ENCODE peak calls at places on chromosome 2, in seven cellular contexts. B is lower lobe of right lung, I is heart left ventricle, K is cardiac muscle cell, O is right cardiac atrium, X is A549, V is body of pancreas. J is an unnamed sample.

GRCh38 chr2:29012211-29012681 is 31.1 kb downstream of the TOGARAM2 start:
- DNase-seq in K (peak), O (peak), V (peak), X (no peak), B (peak), I (peak), J (no peak)

GRCh38 chr2:60520477-60520876 is 33.0 kb downstream of the BCL11A start:
- DNase-seq in X (no peak), K (no peak), I (no peak), O (no peak), B (no peak), V (no peak), J (no peak)

GRCh38 chr2:3692375-3692774 is 11.0 kb upstream of the DCDC2C start:
- DNase-seq in K (peak), X (peak), V (no peak), O (no peak), B (no peak), I (no peak), J (peak)

GRCh38 chr2:138777996-138778395 is 2.2 kb downstream of the NXPH2 start:
- DNase-seq in X (peak), O (no peak), K (peak), B (no peak), V (no peak), I (no peak), J (no peak)

GRCh38 chr2:11836647-11837219 is 90.3 kb downstream of the LPIN1 start:
- DNase-seq in X (no peak), K (no peak), O (no peak), I (no peak), B (no peak), V (no peak), J (no peak)

GRCh38 chr2:200378652-200379290 is 72.3 kb downstream of the SPATS2L start:
- DNase-seq in K (no peak), V (no peak), O (no peak), X (no peak), B (no peak), I (no peak), J (no peak)

GRCh38 chr2:219968685-219969345 is 341.4 kb downstream of the SLC4A3 start:
- DNase-seq in X (peak), V (no peak), O (no peak), K (no peak), B (no peak), I (no peak), J (no peak)

GRCh38 chr2:29314816-29315571 is 199.8 kb downstream of the CLIP4 start:
- DNase-seq in I (no peak), K (peak), O (peak), V (no peak), B (peak), X (no peak), J (peak)

GRCh38 chr2:31526946-31527345 is 53.8 kb downstream of the SRD5A2 start:
- DNase-seq in B (no peak), V (no peak), K (no peak), I (no peak), O (no peak), X (no peak), J (no peak)

GRCh38 chr2:234879671-234880455 is 72.0 kb upstream of the SH3BP4 start:
- DNase-seq in V (no peak), X (peak), B (no peak), O (no peak), K (no peak), I (no peak), J (no peak)

GRCh38 chr2:46858697-46859080 is 56.9 kb downstream of the MCFD2 start:
- DNase-seq in B (no peak), X (no peak), O (no peak), V (no peak), I (no peak), K (no peak), J (no peak)

GRCh38 chr2:239753537-239753936 is 271.6 kb downstream of the NDUFA10 start:
- DNase-seq in I (no peak), B (no peak), V (no peak), K (no peak), O (peak), X (no peak), J (no peak)

GRCh38 chr2:234483568-234484251 is 13.2 kb downstream of the ARL4C start:
- DNase-seq in I (no peak), K (no peak), O (peak), V (no peak), X (peak), B (peak), J (peak)

GRCh38 chr2:99374747-99375146 is 37.6 kb downstream of the EIF5B start:
- DNase-seq in B (no peak), I (no peak), K (no peak), V (no peak), X (no peak), O (no peak), J (no peak)

GRCh38 chr2:207231106-207231860 is 65.5 kb upstream of the KLF7 start:
- DNase-seq in V (no peak), K (no peak), I (no peak), O (no peak), B (no peak), X (no peak), J (no peak)

GRCh38 chr2:36561223-36561944 is 36.6 kb downstream of the FEZ2 start:
- DNase-seq in K (no peak), I (peak), V (no peak), B (no peak), X (peak), O (no peak), J (no peak)

GRCh38 chr2:186559848-186560247 is 30.0 kb upstream of the ITGAV start:
- DNase-seq in O (no peak), B (no peak), I (no peak), V (no peak), X (no peak), K (no peak), J (no peak)

GRCh38 chr2:173130521-173131467 is 55.1 kb downstream of the MAP3K20 start:
- DNase-seq in B (no peak), V (no peak), K (no peak), X (no peak), O (no peak), I (no peak), J (no peak)

GRCh38 chr2:166494140-166494544 is at the start of gene SCN7A:
- DNase-seq in I (peak), B (peak), K (peak), X (no peak), V (peak), O (peak), J (no peak)

GRCh38 chr2:9539530-9539929 is 16.1 kb downstream of the ADAM17 start:
- DNase-seq in B (no peak), K (no peak), I (no peak), O (no peak), X (no peak), V (no peak), J (no peak)

GRCh38 chr2:162056796-162057399 is 17.1 kb downstream of the DPP4 start:
- DNase-seq in X (no peak), O (no peak), K (no peak), B (no peak), I (no peak), V (no peak), J (no peak)

GRCh38 chr2:17646096-17646554 is 105.6 kb downstream of the VSNL1 start:
- DNase-seq in K (peak), I (peak), O (no peak), B (no peak), X (peak), V (peak), J (peak)

GRCh38 chr2:28678944-28679343 is 72.7 kb upstream of the PPP1CB start:
- DNase-seq in O (no peak), V (no peak), X (no peak), K (no peak), I (no peak), B (no peak), J (no peak)

GRCh38 chr2:173865976-173866857 is 99.0 kb downstream of the SP3 start:
- DNase-seq in O (no peak), I (no peak), K (peak), V (no peak), X (no peak), B (no peak), J (no peak)

GRCh38 chr2:206084870-206085741 is 868 bp downstream of the INO80D start:
- DNase-seq in I (peak), X (peak), V (peak), K (peak), O (peak), B (peak), J (no peak)

GRCh38 chr2:46118656-46119338 is 178.4 kb upstream of the EPAS1 start:
- DNase-seq in I (peak), V (no peak), O (peak), X (no peak), B (no peak), K (no peak), J (no peak)

GRCh38 chr2:23630111-23630480 is 245.1 kb downstream of the KLHL29 start:
- DNase-seq in O (no peak), B (peak), I (no peak), V (no peak), X (no peak), K (no peak), J (no peak)

GRCh38 chr2:30306522-30306921 is 75.2 kb downstream of the LBH start:
- DNase-seq in I (no peak), V (no peak), X (no peak), B (no peak), K (no peak), O (no peak), J (no peak)

GRCh38 chr2:219116776-219117646 is 43.6 kb downstream of the NHEJ1 start:
- DNase-seq in O (no peak), B (no peak), K (no peak), V (peak), X (no peak), I (no peak), J (no peak)

GRCh38 chr2:19158899-19159298 is 199.5 kb downstream of the OSR1 start:
- DNase-seq in I (no peak), V (no peak), X (no peak), B (no peak), O (no peak), K (no peak), J (no peak)

GRCh38 chr2:182148344-182148743 is 162.7 kb downstream of the PPP1R1C start:
- DNase-seq in K (no peak), V (no peak), X (no peak), B (no peak), O (no peak), I (no peak), J (no peak)

GRCh38 chr2:65818873-65819451 is 386.6 kb upstream of the SPRED2 start:
- DNase-seq in O (no peak), B (no peak), V (no peak), K (peak), I (no peak), X (no peak), J (no peak)

GRCh38 chr2:65820454-65820853 is 388.1 kb upstream of the SPRED2 start:
- DNase-seq in X (no peak), V (no peak), K (no peak), O (no peak), B (no peak), I (no peak), J (no peak)

GRCh38 chr2:65823511-65823910 is 391.1 kb upstream of the SPRED2 start:
- DNase-seq in I (no peak), B (no peak), V (no peak), O (no peak), K (no peak), X (no peak), J (no peak)

GRCh38 chr2:65819963-65820362 is 387.6 kb upstream of the SPRED2 start:
- DNase-seq in I (no peak), V (no peak), K (no peak), B (no peak), X (no peak), O (no peak), J (no peak)
- H3K4me3 ChIP-seq in I (no peak), V (no peak), K (no peak), B (no peak), X (no peak), O (no peak), J (no peak)

DNA sequence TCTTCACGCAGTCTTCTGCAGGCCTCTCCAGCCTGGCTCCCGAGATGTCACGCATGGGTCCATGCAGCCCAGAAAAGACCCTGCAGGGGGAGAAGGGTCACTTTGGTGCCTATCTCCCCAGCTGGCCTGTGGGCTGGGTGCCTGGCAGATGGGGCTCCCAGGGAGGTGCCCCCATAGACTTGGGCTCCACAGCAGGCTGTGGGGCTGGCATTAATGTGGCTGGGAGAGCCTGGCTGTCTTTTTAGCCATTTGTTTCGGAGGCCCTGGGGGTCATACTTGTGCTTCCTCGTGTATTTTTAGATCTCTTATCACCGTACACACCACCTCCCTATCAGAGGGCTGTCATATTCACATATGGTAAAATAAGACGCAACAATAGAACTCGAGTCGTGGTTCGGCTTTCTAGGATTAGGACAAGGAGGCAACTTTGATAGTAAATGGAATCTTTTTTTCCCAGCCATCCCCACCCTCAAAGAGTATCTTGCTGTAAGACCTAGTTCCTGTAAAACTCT is 74.5 kb downstream of the LRRFIP1 start:
- DNase-seq in K (no peak), B (no peak), O (no peak), X (no peak), V (no peak), I (no peak), J (no peak)
- H3K4me3 ChIP-seq in K (peak), B (peak), O (no peak), X (no peak), V (no peak), I (no peak), J (no peak)

DNA sequence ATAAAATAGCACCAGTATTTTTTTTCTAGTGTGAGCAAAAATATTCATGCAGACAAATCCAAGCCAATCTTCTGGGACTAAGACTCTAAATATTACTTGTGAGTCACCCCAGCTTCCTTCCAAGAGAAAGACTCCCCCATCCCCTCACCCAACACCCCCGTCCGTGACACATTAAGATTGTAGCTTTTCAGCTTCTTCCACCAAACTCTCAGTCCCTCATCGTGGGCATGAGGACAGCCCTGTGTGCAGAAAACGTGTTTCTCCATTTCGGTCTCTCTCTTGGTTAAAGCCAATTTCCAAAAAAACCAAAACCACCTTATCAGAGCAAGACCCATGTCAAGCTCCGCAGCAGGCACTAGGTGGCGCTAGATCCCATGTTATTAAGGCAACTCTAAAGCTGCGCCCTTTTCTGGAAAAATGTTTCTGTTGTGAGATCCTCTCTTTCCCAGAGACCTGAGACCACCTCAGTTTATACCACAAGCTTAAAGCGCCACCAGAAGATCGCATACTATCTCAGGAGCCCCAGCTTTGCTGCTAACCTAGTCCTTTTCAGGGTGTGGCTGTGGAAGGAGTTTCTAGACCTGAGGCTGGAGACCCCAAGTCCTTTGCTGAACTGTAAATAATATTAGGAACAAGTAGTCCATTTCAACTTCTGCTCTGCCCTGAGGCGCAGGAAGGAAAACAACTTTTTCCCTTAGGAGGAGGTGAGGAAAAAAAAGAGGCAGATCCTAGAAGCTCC is 123.1 kb upstream of the LGALSL start:
- DNase-seq in O (peak), X (peak), K (peak), V (peak), B (peak), I (peak), J (peak)
- H3K4me3 ChIP-seq in O (peak), X (no peak), K (no peak), V (no peak), B (peak), I (no peak), J (no peak)

DNA sequence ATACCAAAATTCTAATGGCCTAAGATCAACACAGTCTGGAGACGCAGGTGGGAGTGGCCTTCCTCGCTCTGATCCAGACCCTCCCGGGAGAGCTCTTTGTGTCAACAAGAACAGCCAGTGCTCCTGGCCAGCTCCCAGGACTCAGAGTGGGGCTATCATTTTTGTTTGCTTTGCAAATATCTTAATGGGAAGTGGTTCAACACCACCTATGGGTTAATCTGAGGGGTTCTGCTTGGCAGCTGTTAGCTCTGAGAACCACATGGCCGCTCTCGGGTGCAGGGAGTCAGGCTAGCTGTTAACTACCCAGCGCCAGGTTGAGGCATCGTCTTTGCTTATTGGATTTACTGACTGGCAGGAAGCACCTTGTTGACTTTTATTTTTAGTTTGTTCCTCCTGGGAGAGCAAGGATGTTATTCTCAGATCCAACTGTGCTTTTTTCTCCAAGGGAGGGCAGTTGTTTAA is 184.8 kb upstream of the SP5 start:
- DNase-seq in B (peak), X (peak), K (peak), I (peak), V (peak), O (peak), J (no peak)
- H3K4me3 ChIP-seq in B (peak), X (no peak), K (no peak), I (no peak), V (no peak), O (no peak), J (no peak)

GRCh38 chr2:238524584-238524983 is 97.9 kb downstream of the ASB1 start:
- DNase-seq in I (no peak), K (no peak), V (no peak), X (no peak), B (no peak), O (no peak), J (no peak)

GRCh38 chr2:238528953-238529781 is 102.4 kb downstream of the ASB1 start:
- DNase-seq in K (no peak), B (no peak), I (no peak), O (no peak), X (peak), V (peak), J (no peak)

GRCh38 chr2:238525990-238526389 is 99.3 kb downstream of the ASB1 start:
- DNase-seq in I (no peak), V (no peak), O (no peak), B (no peak), K (no peak), X (no peak), J (no peak)

GRCh38 chr2:238523158-238524110 is 96.7 kb downstream of the ASB1 start:
- DNase-seq in K (no peak), B (no peak), V (no peak), O (no peak), I (no peak), X (no peak), J (no peak)

GRCh38 chr2:238527565-238527964 is 100.8 kb downstream of the ASB1 start:
- DNase-seq in B (no peak), K (no peak), V (no peak), X (peak), I (no peak), O (no peak), J (no peak)
- H3K4me3 ChIP-seq in B (no peak), K (no peak), V (no peak), X (no peak), I (no peak), O (no peak), J (no peak)

DNA sequence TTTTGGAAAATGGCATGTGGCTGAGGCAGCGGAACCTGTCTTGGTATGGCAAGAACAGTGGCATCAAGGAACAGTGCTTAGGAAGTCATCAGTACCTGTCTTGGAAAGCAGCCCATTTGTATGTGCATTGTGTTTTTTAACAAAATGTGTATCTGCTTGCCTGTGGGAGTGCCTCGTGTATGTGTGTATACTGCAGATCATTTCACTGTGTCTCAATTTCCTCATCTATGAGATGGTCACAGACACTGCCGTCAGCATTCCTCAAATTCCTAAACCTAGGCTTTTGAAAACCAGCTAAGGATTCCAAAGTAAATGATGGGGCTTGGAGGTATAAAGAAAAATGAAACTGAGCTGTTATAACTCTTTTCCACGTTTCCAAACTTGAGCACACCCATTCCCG is 441.3 kb downstream of the RND3 start:
- DNase-seq in B (no peak), I (no peak), K (no peak), X (no peak), O (no peak), V (no peak), J (no peak)
- H3K4me3 ChIP-seq in B (no peak), I (no peak), K (no peak), X (no peak), O (no peak), V (no peak), J (no peak)

DNA sequence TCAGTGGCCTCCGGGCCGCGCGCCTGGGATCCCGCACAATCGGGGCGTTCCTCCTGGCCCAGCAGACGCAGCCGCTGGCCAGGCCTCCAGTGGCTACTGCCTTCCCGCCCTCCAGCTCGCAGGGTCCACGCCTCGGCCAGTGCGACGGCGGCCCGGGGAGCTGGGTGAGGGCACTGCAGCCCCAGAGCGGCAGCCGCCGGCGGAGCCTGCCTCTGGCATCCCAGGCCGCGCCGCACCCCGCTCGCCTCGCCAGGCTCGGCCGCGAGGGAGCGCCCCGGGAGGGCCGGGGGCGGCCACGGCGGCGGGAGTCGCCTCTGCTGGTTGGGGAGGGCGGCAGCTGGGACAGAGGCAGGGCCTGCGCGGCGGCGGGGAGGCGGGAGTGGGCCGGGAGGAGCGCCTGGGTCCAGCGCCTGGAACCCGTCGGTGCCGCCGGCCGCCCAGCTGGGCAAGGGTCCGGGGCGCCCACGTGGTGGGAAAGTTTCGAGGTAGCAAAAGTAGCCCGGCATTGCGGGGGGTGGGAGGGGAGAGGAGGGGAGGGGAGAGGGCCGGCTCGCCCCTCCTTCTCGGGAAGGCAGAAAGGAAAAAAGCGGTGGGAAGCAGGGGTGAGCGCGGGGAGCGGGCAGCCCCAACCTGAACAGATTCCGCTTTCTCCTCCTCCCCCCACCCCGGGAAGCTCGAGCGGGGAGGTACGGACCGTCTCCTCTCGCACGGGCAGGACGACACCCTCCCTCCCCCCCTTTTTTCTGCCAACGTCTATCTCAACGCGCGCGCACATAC is 1.5 kb upstream of the INHBB start:
- DNase-seq in X (peak), B (no peak), K (peak), I (no peak), O (peak), V (peak), J (no peak)
- H3K4me3 ChIP-seq in X (peak), B (peak), K (peak), I (peak), O (peak), V (no peak), J (peak)